ENCODE peak calls at places on chromosomes 11 and 22, in seven cellular contexts. W is stimulated activated CD4-positive, alpha-beta T cell treated with anti-CD3 and anti-CD28 coated beads, Interleukin-1b, Interleukin-23, amount 100 ng/mL, for 48 hours; H is activated CD4-positive, alpha-beta T cell treated with anti-CD3 and anti-CD28 coated beads for 1 hour; R is activated T-cell treated with anti-CD3 and anti-CD28 coated beads, Interleukin-2, amount 50 U/mL, for 72 hours; Y is stimulated activated CD8-positive, alpha-beta memory T cell treated with anti-CD3 and anti-CD28 coated beads, Interleukin-15, amount 100 ng/mL, for 4 hours; L is CD4-positive, alpha-beta memory T cell; T is HCT116. O is an unnamed sample.
A peak's percentile ranks its signal among the peaks of the same experiment; 100 is the strongest.

GRCh38 chr22:44391481-44392445 is 79.0 kb upstream of the SHISAL1 start:
- DNase-seq in R (no peak), Y (no peak), W (no peak), H (no peak), T (no peak), L (no peak), O (no peak)

GRCh38 chr22:37032535-37033460 is 13.3 kb downstream of the MPST start:
- DNase-seq in R (no peak), Y (no peak), T (no peak), H (no peak), L (no peak), W (no peak), O (no peak)

GRCh38 chr11:126446581-126446980 is 91.1 kb downstream of the ST3GAL4 start:
- DNase-seq in L (no peak), T (no peak), R (no peak), W (no peak), H (no peak), Y (no peak), O (no peak)

GRCh38 chr22:30208631-30209603 is 37.6 kb downstream of the LIF start:
- DNase-seq in R (no peak), Y (no peak), T (no peak), H (no peak), W (no peak), L (no peak), O (peak; percentile 89)

GRCh38 chr11:96357794-96358193 is 14.8 kb upstream of the MAML2 start:
- DNase-seq in W (no peak), R (peak; percentile 36), Y (no peak), T (no peak), L (no peak), H (no peak), O (no peak)

GRCh38 chr22:19178065-19178658 is 374 bp downstream of the SLC25A1 start:
- DNase-seq in R (peak; percentile 65), Y (peak; percentile 22), W (peak; percentile 45), L (peak; percentile 62), T (no peak), H (peak; percentile 29), O (peak; percentile 75)

GRCh38 chr22:43820671-43821305 is 8.7 kb upstream of the EFCAB6 start:
- DNase-seq in R (no peak), Y (no peak), W (no peak), H (no peak), T (no peak), L (no peak), O (peak; percentile 35)

GRCh38 chr22:31230155-31230870 is 18.2 kb downstream of the LIMK2 start:
- DNase-seq in W (no peak), Y (no peak), T (no peak), H (no peak), L (no peak), R (no peak), O (no peak)

GRCh38 chr22:36081023-36081431 is 52.4 kb upstream of the RBFOX2 start:
- DNase-seq in T (no peak), L (no peak), Y (no peak), R (no peak), H (no peak), W (no peak), O (no peak)

GRCh38 chr11:8273281-8273680 is 9.6 kb upstream of the LMO1 start:
- DNase-seq in H (no peak), T (no peak), R (no peak), L (no peak), W (no peak), Y (no peak), O (no peak)

GRCh38 chr11:110972640-110973039 is 260.4 kb upstream of the ARHGAP20 start:
- DNase-seq in Y (no peak), R (no peak), L (no peak), W (no peak), H (no peak), T (no peak), O (no peak)

GRCh38 chr22:26552466-26552865 is 37.5 kb downstream of the TPST2 start:
- DNase-seq in R (no peak), H (no peak), Y (no peak), L (no peak), W (no peak), T (no peak), O (no peak)

GRCh38 chr11:65425971-65426838 is 3.6 kb downstream of the NEAT1 start:
- DNase-seq in L (peak; percentile 81), Y (no peak), H (peak; percentile 10), T (peak; percentile 42), R (peak; percentile 65), W (peak; percentile 27), O (no peak)

GRCh38 chr11:36557991-36558390 is 9.8 kb upstream of the RAG1 start:
- DNase-seq in R (no peak), T (no peak), Y (no peak), L (no peak), H (no peak), W (no peak), O (no peak)

GRCh38 chr11:72918825-72919224 is 104.6 kb downstream of the ATG16L2 start:
- DNase-seq in H (no peak), L (no peak), Y (no peak), T (no peak), R (no peak), W (no peak), O (no peak)

O was measured in ascending aorta.